ENCODE peak calls at places on chromosomes 4 and X, in eight cellular contexts. One of them, this sample, is unnamed.
A peak's percentile ranks its signal among the peaks of the same experiment; 100 is the strongest.

GRCh38 chr4:3013839-3014350 is 50.5 kb downstream of the GRK4 start:
- DNase-seq in tibial nerve: no peak
- DNase-seq in activated CD4-positive, alpha-beta T cell treated with anti-CD3 and anti-CD28 coated beads for 1 hour: no peak
- DNase-seq in MCF 10A: no peak
- DNase-seq in hepatocyte: peak; percentile 70
- DNase-seq in AG08396: no peak
- DNase-seq in cardiac fibroblast: no peak
- DNase-seq in mesendoderm: peak; percentile 78
- DNase-seq in this sample: no peak

GRCh38 chr4:177391953-177392352 is 50.3 kb downstream of the AGA start:
- DNase-seq in mesendoderm: no peak
- DNase-seq in AG08396: no peak
- DNase-seq in hepatocyte: no peak
- DNase-seq in cardiac fibroblast: peak; percentile 29
- DNase-seq in activated CD4-positive, alpha-beta T cell treated with anti-CD3 and anti-CD28 coated beads for 1 hour: no peak
- DNase-seq in MCF 10A: peak; percentile 45
- DNase-seq in tibial nerve: no peak
- DNase-seq in this sample: no peak

GRCh38 chr4:109574443-109574850 is 14.4 kb downstream of the MCUB start:
- DNase-seq in tibial nerve: no peak
- DNase-seq in activated CD4-positive, alpha-beta T cell treated with anti-CD3 and anti-CD28 coated beads for 1 hour: no peak
- DNase-seq in mesendoderm: peak; percentile 26
- DNase-seq in cardiac fibroblast: peak; percentile 39
- DNase-seq in AG08396: no peak
- DNase-seq in MCF 10A: peak; percentile 32
- DNase-seq in hepatocyte: peak; percentile 40
- DNase-seq in this sample: no peak

GRCh38 chr4:183182873-183183725 is 84.0 kb downstream of the WWC2 start:
- DNase-seq in AG08396: peak; percentile 24
- DNase-seq in hepatocyte: peak; percentile 73
- DNase-seq in cardiac fibroblast: peak; percentile 90
- DNase-seq in MCF 10A: peak; percentile 95
- DNase-seq in activated CD4-positive, alpha-beta T cell treated with anti-CD3 and anti-CD28 coated beads for 1 hour: no peak
- DNase-seq in mesendoderm: peak; percentile 100
- DNase-seq in tibial nerve: no peak
- DNase-seq in this sample: no peak

GRCh38 chr4:124873361-124874171 is 161.0 kb upstream of the ANKRD50 start:
- DNase-seq in activated CD4-positive, alpha-beta T cell treated with anti-CD3 and anti-CD28 coated beads for 1 hour: no peak
- DNase-seq in mesendoderm: peak; percentile 67
- DNase-seq in cardiac fibroblast: no peak
- DNase-seq in AG08396: no peak
- DNase-seq in MCF 10A: no peak
- DNase-seq in hepatocyte: no peak
- DNase-seq in tibial nerve: no peak
- DNase-seq in this sample: no peak

GRCh38 chr4:101299021-101299420 is 48.3 kb downstream of the PPP3CA start:
- DNase-seq in mesendoderm: no peak
- DNase-seq in tibial nerve: no peak
- DNase-seq in AG08396: no peak
- DNase-seq in hepatocyte: no peak
- DNase-seq in MCF 10A: no peak
- DNase-seq in activated CD4-positive, alpha-beta T cell treated with anti-CD3 and anti-CD28 coated beads for 1 hour: no peak
- DNase-seq in cardiac fibroblast: no peak
- DNase-seq in this sample: no peak

GRCh38 chrX:153380691-153381090 is 20.5 kb downstream of the PNMA6E start:
- DNase-seq in hepatocyte: no peak
- DNase-seq in cardiac fibroblast: no peak
- DNase-seq in AG08396: no peak
- DNase-seq in activated CD4-positive, alpha-beta T cell treated with anti-CD3 and anti-CD28 coated beads for 1 hour: no peak
- DNase-seq in mesendoderm: no peak
- DNase-seq in tibial nerve: no peak
- DNase-seq in MCF 10A: no peak
- DNase-seq in this sample: no peak

GRCh38 chr4:86961605-86962295 is 26.9 kb downstream of the AFF1 start:
- DNase-seq in AG08396: no peak
- DNase-seq in activated CD4-positive, alpha-beta T cell treated with anti-CD3 and anti-CD28 coated beads for 1 hour: no peak
- DNase-seq in MCF 10A: no peak
- DNase-seq in mesendoderm: no peak
- DNase-seq in cardiac fibroblast: no peak
- DNase-seq in tibial nerve: no peak
- DNase-seq in hepatocyte: peak; percentile 48
- DNase-seq in this sample: no peak

GRCh38 chrX:10726647-10727046 is 106.3 kb upstream of the MID1 start:
- DNase-seq in AG08396: peak; percentile 40
- DNase-seq in tibial nerve: no peak
- DNase-seq in activated CD4-positive, alpha-beta T cell treated with anti-CD3 and anti-CD28 coated beads for 1 hour: no peak
- DNase-seq in hepatocyte: no peak
- DNase-seq in cardiac fibroblast: peak; percentile 24
- DNase-seq in MCF 10A: no peak
- DNase-seq in mesendoderm: no peak
- DNase-seq in this sample: no peak

This sample was measured in D721Med.